ENCODE peak calls at places on chromosomes 11 and 22, in eight cellular contexts. One of them, this sample, is unnamed.

GRCh38 chr22:28884754-28885375 is 1.5 kb downstream of the ZNRF3 start:
- DNase-seq in tibial nerve: no peak
- DNase-seq in HTR-8/SVneo: no peak
- DNase-seq in B cell: no peak
- DNase-seq in EL: no peak
- DNase-seq in ACHN: no peak
- DNase-seq in NCI-H510A treated with DMSO at 0.1 percent for 48 hours: no peak
- DNase-seq in germinal center: no peak
- DNase-seq in this sample: no peak

GRCh38 chr11:65504671-65505433 is 6.0 kb downstream of the MALAT1 start:
- DNase-seq in tibial nerve: no peak
- DNase-seq in HTR-8/SVneo: no peak
- DNase-seq in B cell: no peak
- DNase-seq in EL: peak; percentile 35
- DNase-seq in ACHN: peak; percentile 17
- DNase-seq in NCI-H510A treated with DMSO at 0.1 percent for 48 hours: no peak
- DNase-seq in germinal center: no peak
- DNase-seq in this sample: no peak

GRCh38 chr11:61026121-61027031 is 54.9 kb downstream of the CD6 start:
- DNase-seq in tibial nerve: no peak
- DNase-seq in HTR-8/SVneo: no peak
- DNase-seq in B cell: peak; percentile 60
- DNase-seq in EL: no peak
- DNase-seq in ACHN: no peak
- DNase-seq in NCI-H510A treated with DMSO at 0.1 percent for 48 hours: no peak
- DNase-seq in germinal center: no peak
- DNase-seq in this sample: no peak

GRCh38 chr11:43504316-43504950 is 145.7 kb downstream of the TTC17 start:
- DNase-seq in tibial nerve: no peak
- DNase-seq in HTR-8/SVneo: peak; percentile 35
- DNase-seq in B cell: no peak
- DNase-seq in EL: peak; percentile 17
- DNase-seq in ACHN: peak; percentile 19
- DNase-seq in NCI-H510A treated with DMSO at 0.1 percent for 48 hours: no peak
- DNase-seq in germinal center: no peak
- DNase-seq in this sample: peak; percentile 51

GRCh38 chr11:34588023-34588422 is 32.9 kb upstream of the EHF start:
- DNase-seq in tibial nerve: no peak
- DNase-seq in HTR-8/SVneo: no peak
- DNase-seq in B cell: no peak
- DNase-seq in EL: no peak
- DNase-seq in ACHN: no peak
- DNase-seq in NCI-H510A treated with DMSO at 0.1 percent for 48 hours: no peak
- DNase-seq in germinal center: no peak
- DNase-seq in this sample: no peak

GRCh38 chr11:124761301-124762021 is 629 bp downstream of the ESAM start:
- DNase-seq in tibial nerve: no peak
- DNase-seq in HTR-8/SVneo: no peak
- DNase-seq in B cell: peak; percentile 60
- DNase-seq in EL: no peak
- DNase-seq in ACHN: no peak
- DNase-seq in NCI-H510A treated with DMSO at 0.1 percent for 48 hours: no peak
- DNase-seq in germinal center: no peak
- DNase-seq in this sample: no peak

GRCh38 chr11:2811206-2812091 is 74.1 kb downstream of the CDKN1C start:
- DNase-seq in tibial nerve: no peak
- DNase-seq in HTR-8/SVneo: no peak
- DNase-seq in B cell: no peak
- DNase-seq in EL: no peak
- DNase-seq in ACHN: no peak
- DNase-seq in NCI-H510A treated with DMSO at 0.1 percent for 48 hours: no peak
- DNase-seq in germinal center: no peak
- DNase-seq in this sample: no peak

GRCh38 chr22:35638408-35638807 is 9.8 kb upstream of the APOL6 start:
- DNase-seq in tibial nerve: peak; percentile 72
- DNase-seq in HTR-8/SVneo: no peak
- DNase-seq in B cell: peak; percentile 0
- DNase-seq in EL: peak; percentile 85
- DNase-seq in ACHN: no peak
- DNase-seq in NCI-H510A treated with DMSO at 0.1 percent for 48 hours: no peak
- DNase-seq in germinal center: no peak
- DNase-seq in this sample: no peak

GRCh38 chr22:39967996-39968968 is 8.1 kb downstream of the TMA7B start:
- DNase-seq in tibial nerve: peak; percentile 37
- DNase-seq in HTR-8/SVneo: no peak
- DNase-seq in B cell: no peak
- DNase-seq in EL: no peak
- DNase-seq in ACHN: no peak
- DNase-seq in NCI-H510A treated with DMSO at 0.1 percent for 48 hours: no peak
- DNase-seq in germinal center: no peak
- DNase-seq in this sample: no peak

GRCh38 chr22:35846804-35847203 is 129.1 kb downstream of the APOL5 start:
- DNase-seq in tibial nerve: no peak
- DNase-seq in HTR-8/SVneo: no peak
- DNase-seq in B cell: no peak
- DNase-seq in EL: no peak
- DNase-seq in ACHN: peak; percentile 51
- DNase-seq in NCI-H510A treated with DMSO at 0.1 percent for 48 hours: no peak
- DNase-seq in germinal center: no peak
- DNase-seq in this sample: no peak

GRCh38 chr11:119741369-119742262 is 12.6 kb upstream of the NECTIN1 start:
- DNase-seq in tibial nerve: no peak
- DNase-seq in HTR-8/SVneo: peak; percentile 37
- DNase-seq in B cell: peak; percentile 84
- DNase-seq in EL: peak; percentile 29
- DNase-seq in ACHN: peak; percentile 24
- DNase-seq in NCI-H510A treated with DMSO at 0.1 percent for 48 hours: no peak
- DNase-seq in germinal center: peak; percentile 79
- DNase-seq in this sample: no peak

GRCh38 chr11:46345131-46345597 is 2.1 kb upstream of the DGKZ start:
- DNase-seq in tibial nerve: no peak
- DNase-seq in HTR-8/SVneo: no peak
- DNase-seq in B cell: peak; percentile 61
- DNase-seq in EL: no peak
- DNase-seq in ACHN: no peak
- DNase-seq in NCI-H510A treated with DMSO at 0.1 percent for 48 hours: peak; percentile 21
- DNase-seq in germinal center: peak; percentile 36
- DNase-seq in this sample: peak; percentile 62

GRCh38 chr11:45017329-45017728 is 66.6 kb upstream of the TP53I11 start:
- DNase-seq in tibial nerve: no peak
- DNase-seq in HTR-8/SVneo: no peak
- DNase-seq in B cell: no peak
- DNase-seq in EL: no peak
- DNase-seq in ACHN: no peak
- DNase-seq in NCI-H510A treated with DMSO at 0.1 percent for 48 hours: no peak
- DNase-seq in germinal center: no peak
- DNase-seq in this sample: no peak

GRCh38 chr22:37137903-37138665 is 11.6 kb downstream of the IL2RB start:
- DNase-seq in tibial nerve: no peak
- DNase-seq in HTR-8/SVneo: no peak
- DNase-seq in B cell: no peak
- DNase-seq in EL: no peak
- DNase-seq in ACHN: no peak
- DNase-seq in NCI-H510A treated with DMSO at 0.1 percent for 48 hours: no peak
- DNase-seq in germinal center: no peak
- DNase-seq in this sample: no peak

GRCh38 chr11:94675788-94676187 is 92.4 kb upstream of the AMOTL1 start:
- DNase-seq in tibial nerve: no peak
- DNase-seq in HTR-8/SVneo: no peak
- DNase-seq in B cell: no peak
- DNase-seq in EL: no peak
- DNase-seq in ACHN: no peak
- DNase-seq in NCI-H510A treated with DMSO at 0.1 percent for 48 hours: no peak
- DNase-seq in germinal center: no peak
- DNase-seq in this sample: no peak

GRCh38 chr11:74443071-74443864 is 24.1 kb downstream of the KCNE3 start:
- DNase-seq in tibial nerve: no peak
- DNase-seq in HTR-8/SVneo: no peak
- DNase-seq in B cell: no peak
- DNase-seq in EL: no peak
- DNase-seq in ACHN: no peak
- DNase-seq in NCI-H510A treated with DMSO at 0.1 percent for 48 hours: peak; percentile 54
- DNase-seq in germinal center: no peak
- DNase-seq in this sample: peak; percentile 66

GRCh38 chr11:128658499-128658898 is 35.4 kb upstream of the FLI1 start:
- DNase-seq in tibial nerve: no peak
- DNase-seq in HTR-8/SVneo: no peak
- DNase-seq in B cell: no peak
- DNase-seq in EL: peak; percentile 43
- DNase-seq in ACHN: no peak
- DNase-seq in NCI-H510A treated with DMSO at 0.1 percent for 48 hours: no peak
- DNase-seq in germinal center: no peak
- DNase-seq in this sample: no peak

GRCh38 chr11:60777572-60777971 is 7.6 kb upstream of the MS4A10 start:
- DNase-seq in tibial nerve: no peak
- DNase-seq in HTR-8/SVneo: peak; percentile 13
- DNase-seq in B cell: no peak
- DNase-seq in EL: peak; percentile 85
- DNase-seq in ACHN: no peak
- DNase-seq in NCI-H510A treated with DMSO at 0.1 percent for 48 hours: no peak
- DNase-seq in germinal center: no peak
- DNase-seq in this sample: peak; percentile 22

GRCh38 chr22:40326905-40327735 is 19.2 kb upstream of the ADSL start:
- DNase-seq in tibial nerve: no peak
- DNase-seq in HTR-8/SVneo: no peak
- DNase-seq in B cell: no peak
- DNase-seq in EL: peak; percentile 36
- DNase-seq in ACHN: no peak
- DNase-seq in NCI-H510A treated with DMSO at 0.1 percent for 48 hours: peak; percentile 7
- DNase-seq in germinal center: no peak
- DNase-seq in this sample: no peak

GRCh38 chr11:44950625-44951472 is at the start of gene TP53I11:
- DNase-seq in tibial nerve: peak; percentile 31
- DNase-seq in HTR-8/SVneo: peak; percentile 71
- DNase-seq in B cell: peak; percentile 93
- DNase-seq in EL: peak; percentile 58
- DNase-seq in ACHN: peak; percentile 60
- DNase-seq in NCI-H510A treated with DMSO at 0.1 percent for 48 hours: no peak
- DNase-seq in germinal center: peak; percentile 71
- DNase-seq in this sample: peak; percentile 41

GRCh38 chr11:75714211-75714610 is 3.4 kb upstream of the MOGAT2 start:
- DNase-seq in tibial nerve: no peak
- DNase-seq in HTR-8/SVneo: no peak
- DNase-seq in B cell: no peak
- DNase-seq in EL: no peak
- DNase-seq in ACHN: no peak
- DNase-seq in NCI-H510A treated with DMSO at 0.1 percent for 48 hours: peak; percentile 48
- DNase-seq in germinal center: no peak
- DNase-seq in this sample: no peak

GRCh38 chr22:24155597-24156145 is 25.6 kb upstream of the SUSD2 start:
- DNase-seq in tibial nerve: peak; percentile 57
- DNase-seq in HTR-8/SVneo: peak; percentile 46
- DNase-seq in B cell: peak; percentile 85
- DNase-seq in EL: peak; percentile 82
- DNase-seq in ACHN: peak; percentile 58
- DNase-seq in NCI-H510A treated with DMSO at 0.1 percent for 48 hours: no peak
- DNase-seq in germinal center: peak; percentile 77
- DNase-seq in this sample: peak; percentile 36

GRCh38 chr11:64071849-64072248 is 36.1 kb downstream of the FLRT1 start:
- DNase-seq in tibial nerve: no peak
- DNase-seq in HTR-8/SVneo: no peak
- DNase-seq in B cell: no peak
- DNase-seq in EL: no peak
- DNase-seq in ACHN: no peak
- DNase-seq in NCI-H510A treated with DMSO at 0.1 percent for 48 hours: no peak
- DNase-seq in germinal center: no peak
- DNase-seq in this sample: no peak

GRCh38 chr11:109870313-109870712 is 222.9 kb upstream of the ZC3H12C start:
- DNase-seq in tibial nerve: no peak
- DNase-seq in HTR-8/SVneo: no peak
- DNase-seq in B cell: no peak
- DNase-seq in EL: no peak
- DNase-seq in ACHN: no peak
- DNase-seq in NCI-H510A treated with DMSO at 0.1 percent for 48 hours: no peak
- DNase-seq in germinal center: no peak
- DNase-seq in this sample: no peak

GRCh38 chr22:22348127-22348814 is 103.7 kb downstream of the VPREB1 start:
- DNase-seq in tibial nerve: no peak
- DNase-seq in HTR-8/SVneo: no peak
- DNase-seq in B cell: no peak
- DNase-seq in EL: no peak
- DNase-seq in ACHN: peak; percentile 1
- DNase-seq in NCI-H510A treated with DMSO at 0.1 percent for 48 hours: no peak
- DNase-seq in germinal center: no peak
- DNase-seq in this sample: no peak